ENCODE peak calls at places on chromosomes 5 and 9, in seven cellular contexts. I, N, K, A, W, R and G are unnamed samples.

GRCh38 chr5:91312698-91313097 is 70.4 kb downstream of the ARRDC3 start:
- DNase-seq in I (peak; percentile 22), N (no peak), K (no peak), A (no peak), W (no peak), R (no peak), G (no peak)

GRCh38 chr9:110538169-110538568 is 41.4 kb downstream of the SVEP1 start:
- DNase-seq in I (peak; percentile 85), N (no peak), K (no peak), A (no peak), W (no peak), R (no peak), G (no peak)

GRCh38 chr5:9046756-9047481 is 499.0 kb downstream of the SEMA5A start:
- DNase-seq in I (peak; percentile 99), N (no peak), K (no peak), A (no peak), W (no peak), R (peak; percentile 91), G (peak; percentile 39)

GRCh38 chr5:167814828-167815227 is 476.6 kb upstream of the WWC1 start:
- DNase-seq in I (peak; percentile 99), N (no peak), K (no peak), A (no peak), W (no peak), R (peak; percentile 97), G (peak; percentile 99)

GRCh38 chr9:121631978-121632418 is 19.4 kb upstream of the DAB2IP start:
- DNase-seq in I (no peak), N (no peak), K (no peak), A (no peak), W (no peak), R (no peak), G (no peak)

GRCh38 chr5:102296229-102296817 is at the start of gene SLCO4C1:
- DNase-seq in I (peak; percentile 3), N (peak; percentile 71), K (peak; percentile 80), A (peak; percentile 96), W (peak; percentile 35), R (peak; percentile 34), G (peak; percentile 16)

GRCh38 chr5:73170522-73170921 is 2.5 kb upstream of the TMEM174 start:
- DNase-seq in I (peak; percentile 45), N (peak; percentile 19), K (no peak), A (no peak), W (no peak), R (no peak), G (no peak)

GRCh38 chr5:1523793-1524480 is at the start of gene LPCAT1:
- DNase-seq in I (peak; percentile 75), N (peak; percentile 72), K (peak; percentile 87), A (peak; percentile 88), W (peak; percentile 66), R (no peak), G (no peak)

GRCh38 chr5:43728581-43728980 is 125.6 kb downstream of the NNT start:
- DNase-seq in I (no peak), N (no peak), K (no peak), A (no peak), W (no peak), R (no peak), G (no peak)

GRCh38 chr5:89327621-89328020 is 444.6 kb upstream of the MEF2C start:
- DNase-seq in I (no peak), N (no peak), K (no peak), A (no peak), W (no peak), R (no peak), G (no peak)

GRCh38 chr5:61311836-61312808 is 19.9 kb upstream of the ZSWIM6 start:
- DNase-seq in I (peak; percentile 88), N (no peak), K (no peak), A (no peak), W (no peak), R (peak; percentile 91), G (no peak)

GRCh38 chr5:138967806-138968448 is 92.8 kb upstream of the LRRTM2 start:
- DNase-seq in I (peak; percentile 64), N (no peak), K (no peak), A (no peak), W (no peak), R (no peak), G (no peak)

GRCh38 chr9:16413509-16414016 is 456.9 kb downstream of the BNC2 start:
- DNase-seq in I (peak; percentile 96), N (no peak), K (no peak), A (no peak), W (no peak), R (peak; percentile 49), G (no peak)

GRCh38 chr5:173333900-173334685 is 5.9 kb upstream of the STC2 start:
- DNase-seq in I (peak; percentile 76), N (no peak), K (no peak), A (no peak), W (no peak), R (no peak), G (no peak)

GRCh38 chr5:135830384-135831275 is 3.8 kb upstream of the SLC25A48 start:
- DNase-seq in I (no peak), N (no peak), K (no peak), A (peak; percentile 41), W (no peak), R (no peak), G (no peak)

GRCh38 chr5:132017738-132018625 is 6.5 kb upstream of the ACSL6 start:
- DNase-seq in I (no peak), N (no peak), K (no peak), A (no peak), W (no peak), R (no peak), G (no peak)

GRCh38 chr9:128911529-128912035 is 9.2 kb upstream of the PHYHD1 start:
- DNase-seq in I (peak; percentile 96), N (peak; percentile 23), K (no peak), A (peak; percentile 23), W (no peak), R (peak; percentile 58), G (no peak)

GRCh38 chr9:111484564-111484878 is 338 bp upstream of the ECPAS start:
- DNase-seq in I (no peak), N (no peak), K (no peak), A (no peak), W (no peak), R (no peak), G (no peak)

GRCh38 chr5:19047277-19047676 is 940.7 kb downstream of the CDH18 start:
- DNase-seq in I (no peak), N (no peak), K (no peak), A (no peak), W (no peak), R (no peak), G (no peak)

GRCh38 chr5:141050622-141051525 is at the start of gene PCDHB1:
- DNase-seq in I (no peak), N (no peak), K (no peak), A (peak; percentile 16), W (no peak), R (no peak), G (no peak)

GRCh38 chr9:115640887-115641286 is 512.7 kb upstream of the PAPPA start:
- DNase-seq in I (peak; percentile 96), N (no peak), K (no peak), A (no peak), W (no peak), R (no peak), G (peak; percentile 49)

GRCh38 chr9:137534256-137535119 is 15.7 kb downstream of the PNPLA7 start:
- DNase-seq in I (peak; percentile 74), N (peak; percentile 25), K (peak; percentile 46), A (no peak), W (no peak), R (peak; percentile 26), G (peak; percentile 39)

GRCh38 chr5:135009736-135010501 is 24.1 kb downstream of the PITX1 start:
- DNase-seq in I (no peak), N (no peak), K (no peak), A (no peak), W (no peak), R (no peak), G (no peak)